ENCODE peak calls at places on chromosomes 16 and 17, in nine cellular contexts. One of them, this sample, is unnamed.

GRCh38 chr16:24075929-24076716 is 180.0 kb upstream of the CACNG3 start:
- DNase-seq in adrenal gland: no peak
- DNase-seq in activated CD8-positive, alpha-beta memory T cell treated with anti-CD3 and anti-CD28 coated beads for 1 hour: no peak
- DNase-seq in GM19239: peak
- DNase-seq in HT1080: peak
- DNase-seq in Caki2: peak
- DNase-seq in adipocyte: no peak
- DNase-seq in HCEC 1CT: no peak
- DNase-seq in heart right ventricle: no peak
- DNase-seq in this sample: no peak

GRCh38 chr16:117381-118365 is 20.8 kb downstream of the NPRL3 start:
- DNase-seq in adrenal gland: peak
- DNase-seq in activated CD8-positive, alpha-beta memory T cell treated with anti-CD3 and anti-CD28 coated beads for 1 hour: peak
- DNase-seq in GM19239: peak
- DNase-seq in HT1080: peak
- DNase-seq in Caki2: peak
- DNase-seq in adipocyte: peak
- DNase-seq in HCEC 1CT: peak
- DNase-seq in heart right ventricle: peak
- DNase-seq in this sample: peak

GRCh38 chr17:39118674-39119419 is 32.6 kb downstream of the PLXDC1 start:
- DNase-seq in adrenal gland: no peak
- DNase-seq in activated CD8-positive, alpha-beta memory T cell treated with anti-CD3 and anti-CD28 coated beads for 1 hour: no peak
- DNase-seq in GM19239: peak
- DNase-seq in HT1080: no peak
- DNase-seq in Caki2: no peak
- DNase-seq in adipocyte: no peak
- DNase-seq in HCEC 1CT: no peak
- DNase-seq in heart right ventricle: no peak
- DNase-seq in this sample: peak

GRCh38 chr16:65178151-65178550 is 56.3 kb upstream of the CDH11 start:
- DNase-seq in adrenal gland: no peak
- DNase-seq in activated CD8-positive, alpha-beta memory T cell treated with anti-CD3 and anti-CD28 coated beads for 1 hour: no peak
- DNase-seq in GM19239: no peak
- DNase-seq in HT1080: peak
- DNase-seq in Caki2: no peak
- DNase-seq in adipocyte: no peak
- DNase-seq in HCEC 1CT: peak
- DNase-seq in heart right ventricle: no peak
- DNase-seq in this sample: no peak

GRCh38 chr16:2734844-2735243 is 14.8 kb upstream of the PRSS27 start:
- DNase-seq in adrenal gland: no peak
- DNase-seq in activated CD8-positive, alpha-beta memory T cell treated with anti-CD3 and anti-CD28 coated beads for 1 hour: no peak
- DNase-seq in GM19239: no peak
- DNase-seq in HT1080: no peak
- DNase-seq in Caki2: no peak
- DNase-seq in adipocyte: no peak
- DNase-seq in HCEC 1CT: no peak
- DNase-seq in heart right ventricle: no peak
- DNase-seq in this sample: no peak

GRCh38 chr17:78368854-78369495 is 9.1 kb upstream of the SOCS3 start:
- DNase-seq in adrenal gland: no peak
- DNase-seq in activated CD8-positive, alpha-beta memory T cell treated with anti-CD3 and anti-CD28 coated beads for 1 hour: no peak
- DNase-seq in GM19239: no peak
- DNase-seq in HT1080: no peak
- DNase-seq in Caki2: no peak
- DNase-seq in adipocyte: no peak
- DNase-seq in HCEC 1CT: no peak
- DNase-seq in heart right ventricle: no peak
- DNase-seq in this sample: peak

GRCh38 chr16:81451753-81452680 is 7.4 kb downstream of the CMIP start:
- DNase-seq in adrenal gland: peak
- DNase-seq in activated CD8-positive, alpha-beta memory T cell treated with anti-CD3 and anti-CD28 coated beads for 1 hour: no peak
- DNase-seq in GM19239: no peak
- DNase-seq in HT1080: no peak
- DNase-seq in Caki2: no peak
- DNase-seq in adipocyte: no peak
- DNase-seq in HCEC 1CT: no peak
- DNase-seq in heart right ventricle: no peak
- DNase-seq in this sample: peak

GRCh38 chr17:17060930-17061329 is 18.7 kb downstream of the MPRIP start:
- DNase-seq in adrenal gland: no peak
- DNase-seq in activated CD8-positive, alpha-beta memory T cell treated with anti-CD3 and anti-CD28 coated beads for 1 hour: no peak
- DNase-seq in GM19239: no peak
- DNase-seq in HT1080: no peak
- DNase-seq in Caki2: no peak
- DNase-seq in adipocyte: no peak
- DNase-seq in HCEC 1CT: no peak
- DNase-seq in heart right ventricle: no peak
- DNase-seq in this sample: no peak

GRCh38 chr16:14056970-14057369 is 14.1 kb upstream of the MRTFB start:
- DNase-seq in adrenal gland: peak
- DNase-seq in activated CD8-positive, alpha-beta memory T cell treated with anti-CD3 and anti-CD28 coated beads for 1 hour: no peak
- DNase-seq in GM19239: no peak
- DNase-seq in HT1080: peak
- DNase-seq in Caki2: no peak
- DNase-seq in adipocyte: no peak
- DNase-seq in HCEC 1CT: peak
- DNase-seq in heart right ventricle: no peak
- DNase-seq in this sample: no peak

GRCh38 chr16:88896238-88897065 is 30.0 kb upstream of the PABPN1L start:
- DNase-seq in adrenal gland: no peak
- DNase-seq in activated CD8-positive, alpha-beta memory T cell treated with anti-CD3 and anti-CD28 coated beads for 1 hour: no peak
- DNase-seq in GM19239: no peak
- DNase-seq in HT1080: no peak
- DNase-seq in Caki2: no peak
- DNase-seq in adipocyte: no peak
- DNase-seq in HCEC 1CT: no peak
- DNase-seq in heart right ventricle: no peak
- DNase-seq in this sample: no peak

GRCh38 chr16:11118479-11118878 is 137.5 kb downstream of the SOCS1 start:
- DNase-seq in adrenal gland: no peak
- DNase-seq in activated CD8-positive, alpha-beta memory T cell treated with anti-CD3 and anti-CD28 coated beads for 1 hour: no peak
- DNase-seq in GM19239: no peak
- DNase-seq in HT1080: no peak
- DNase-seq in Caki2: no peak
- DNase-seq in adipocyte: peak
- DNase-seq in HCEC 1CT: peak
- DNase-seq in heart right ventricle: no peak
- DNase-seq in this sample: no peak

GRCh38 chr16:66478733-66479511 is 51.8 kb downstream of the BEAN1 start:
- DNase-seq in adrenal gland: peak
- DNase-seq in activated CD8-positive, alpha-beta memory T cell treated with anti-CD3 and anti-CD28 coated beads for 1 hour: peak
- DNase-seq in GM19239: peak
- DNase-seq in HT1080: peak
- DNase-seq in Caki2: no peak
- DNase-seq in adipocyte: peak
- DNase-seq in HCEC 1CT: peak
- DNase-seq in heart right ventricle: peak
- DNase-seq in this sample: peak

GRCh38 chr17:4329838-4330237 is 36.6 kb downstream of the UBE2G1 start:
- DNase-seq in adrenal gland: no peak
- DNase-seq in activated CD8-positive, alpha-beta memory T cell treated with anti-CD3 and anti-CD28 coated beads for 1 hour: no peak
- DNase-seq in GM19239: no peak
- DNase-seq in HT1080: peak
- DNase-seq in Caki2: peak
- DNase-seq in adipocyte: peak
- DNase-seq in HCEC 1CT: peak
- DNase-seq in heart right ventricle: no peak
- DNase-seq in this sample: no peak

GRCh38 chr16:25721439-25721838 is 29.7 kb downstream of the HS3ST4 start:
- DNase-seq in adrenal gland: no peak
- DNase-seq in activated CD8-positive, alpha-beta memory T cell treated with anti-CD3 and anti-CD28 coated beads for 1 hour: no peak
- DNase-seq in GM19239: no peak
- DNase-seq in HT1080: no peak
- DNase-seq in Caki2: no peak
- DNase-seq in adipocyte: no peak
- DNase-seq in HCEC 1CT: no peak
- DNase-seq in heart right ventricle: no peak
- DNase-seq in this sample: no peak

GRCh38 chr17:61325382-61326073 is 74.1 kb upstream of the TBX2 start:
- DNase-seq in adrenal gland: no peak
- DNase-seq in activated CD8-positive, alpha-beta memory T cell treated with anti-CD3 and anti-CD28 coated beads for 1 hour: no peak
- DNase-seq in GM19239: no peak
- DNase-seq in HT1080: no peak
- DNase-seq in Caki2: no peak
- DNase-seq in adipocyte: peak
- DNase-seq in HCEC 1CT: peak
- DNase-seq in heart right ventricle: no peak
- DNase-seq in this sample: no peak

GRCh38 chr17:78414178-78415162 is 36.0 kb downstream of the PGS1 start:
- DNase-seq in adrenal gland: no peak
- DNase-seq in activated CD8-positive, alpha-beta memory T cell treated with anti-CD3 and anti-CD28 coated beads for 1 hour: peak
- DNase-seq in GM19239: no peak
- DNase-seq in HT1080: no peak
- DNase-seq in Caki2: no peak
- DNase-seq in adipocyte: no peak
- DNase-seq in HCEC 1CT: no peak
- DNase-seq in heart right ventricle: no peak
- DNase-seq in this sample: peak

GRCh38 chr17:7237761-7238417 is 1.4 kb downstream of the PHF23 start:
- DNase-seq in adrenal gland: peak
- DNase-seq in activated CD8-positive, alpha-beta memory T cell treated with anti-CD3 and anti-CD28 coated beads for 1 hour: peak
- DNase-seq in GM19239: no peak
- DNase-seq in HT1080: peak
- DNase-seq in Caki2: peak
- DNase-seq in adipocyte: peak
- DNase-seq in HCEC 1CT: peak
- DNase-seq in heart right ventricle: peak
- DNase-seq in this sample: peak

GRCh38 chr17:1714488-1714979 is 4.4 kb upstream of the TLCD2 start:
- DNase-seq in adrenal gland: peak
- DNase-seq in activated CD8-positive, alpha-beta memory T cell treated with anti-CD3 and anti-CD28 coated beads for 1 hour: no peak
- DNase-seq in GM19239: no peak
- DNase-seq in HT1080: peak
- DNase-seq in Caki2: peak
- DNase-seq in adipocyte: peak
- DNase-seq in HCEC 1CT: peak
- DNase-seq in heart right ventricle: peak
- DNase-seq in this sample: peak

GRCh38 chr17:35117984-35118383 is 1.7 kb downstream of the RAD51D start:
- DNase-seq in adrenal gland: no peak
- DNase-seq in activated CD8-positive, alpha-beta memory T cell treated with anti-CD3 and anti-CD28 coated beads for 1 hour: no peak
- DNase-seq in GM19239: no peak
- DNase-seq in HT1080: peak
- DNase-seq in Caki2: peak
- DNase-seq in adipocyte: no peak
- DNase-seq in HCEC 1CT: no peak
- DNase-seq in heart right ventricle: no peak
- DNase-seq in this sample: no peak

GRCh38 chr17:76515291-76515949 is 14.2 kb upstream of the RHBDF2 start:
- DNase-seq in adrenal gland: no peak
- DNase-seq in activated CD8-positive, alpha-beta memory T cell treated with anti-CD3 and anti-CD28 coated beads for 1 hour: peak
- DNase-seq in GM19239: no peak
- DNase-seq in HT1080: peak
- DNase-seq in Caki2: peak
- DNase-seq in adipocyte: peak
- DNase-seq in HCEC 1CT: peak
- DNase-seq in heart right ventricle: peak
- DNase-seq in this sample: peak

GRCh38 chr16:12485425-12485824 is 318.3 kb downstream of the CPPED1 start:
- DNase-seq in adrenal gland: no peak
- DNase-seq in activated CD8-positive, alpha-beta memory T cell treated with anti-CD3 and anti-CD28 coated beads for 1 hour: no peak
- DNase-seq in GM19239: no peak
- DNase-seq in HT1080: no peak
- DNase-seq in Caki2: no peak
- DNase-seq in adipocyte: no peak
- DNase-seq in HCEC 1CT: no peak
- DNase-seq in heart right ventricle: no peak
- DNase-seq in this sample: no peak

GRCh38 chr17:80099291-80100034 is 1.9 kb upstream of the GAA start:
- DNase-seq in adrenal gland: no peak
- DNase-seq in activated CD8-positive, alpha-beta memory T cell treated with anti-CD3 and anti-CD28 coated beads for 1 hour: no peak
- DNase-seq in GM19239: no peak
- DNase-seq in HT1080: no peak
- DNase-seq in Caki2: no peak
- DNase-seq in adipocyte: no peak
- DNase-seq in HCEC 1CT: no peak
- DNase-seq in heart right ventricle: no peak
- DNase-seq in this sample: no peak

GRCh38 chr17:35373984-35374765 is 754 bp upstream of the SLFN11 start:
- DNase-seq in adrenal gland: peak
- DNase-seq in activated CD8-positive, alpha-beta memory T cell treated with anti-CD3 and anti-CD28 coated beads for 1 hour: peak
- DNase-seq in GM19239: peak
- DNase-seq in HT1080: peak
- DNase-seq in Caki2: no peak
- DNase-seq in adipocyte: peak
- DNase-seq in HCEC 1CT: peak
- DNase-seq in heart right ventricle: peak
- DNase-seq in this sample: peak

GRCh38 chr17:5485270-5486205 is at the start of gene DERL2:
- DNase-seq in adrenal gland: no peak
- DNase-seq in activated CD8-positive, alpha-beta memory T cell treated with anti-CD3 and anti-CD28 coated beads for 1 hour: no peak
- DNase-seq in GM19239: no peak
- DNase-seq in HT1080: peak
- DNase-seq in Caki2: no peak
- DNase-seq in adipocyte: peak
- DNase-seq in HCEC 1CT: peak
- DNase-seq in heart right ventricle: no peak
- DNase-seq in this sample: no peak

GRCh38 chr17:47945080-47945479 is 3.7 kb downstream of the PNPO start:
- DNase-seq in adrenal gland: no peak
- DNase-seq in activated CD8-positive, alpha-beta memory T cell treated with anti-CD3 and anti-CD28 coated beads for 1 hour: no peak
- DNase-seq in GM19239: no peak
- DNase-seq in HT1080: no peak
- DNase-seq in Caki2: no peak
- DNase-seq in adipocyte: no peak
- DNase-seq in HCEC 1CT: no peak
- DNase-seq in heart right ventricle: no peak
- DNase-seq in this sample: no peak

GRCh38 chr17:31541559-31541958 is 150.1 kb downstream of the RAB11FIP4 start:
- DNase-seq in adrenal gland: no peak
- DNase-seq in activated CD8-positive, alpha-beta memory T cell treated with anti-CD3 and anti-CD28 coated beads for 1 hour: no peak
- DNase-seq in GM19239: no peak
- DNase-seq in HT1080: no peak
- DNase-seq in Caki2: no peak
- DNase-seq in adipocyte: no peak
- DNase-seq in HCEC 1CT: no peak
- DNase-seq in heart right ventricle: no peak
- DNase-seq in this sample: no peak

GRCh38 chr17:47836601-47837000 is 4.5 kb downstream of the SCRN2 start:
- DNase-seq in adrenal gland: no peak
- DNase-seq in activated CD8-positive, alpha-beta memory T cell treated with anti-CD3 and anti-CD28 coated beads for 1 hour: no peak
- DNase-seq in GM19239: no peak
- DNase-seq in HT1080: no peak
- DNase-seq in Caki2: no peak
- DNase-seq in adipocyte: no peak
- DNase-seq in HCEC 1CT: no peak
- DNase-seq in heart right ventricle: no peak
- DNase-seq in this sample: no peak

GRCh38 chr17:49501496-49501895 is 6.4 kb downstream of the NGFR start:
- DNase-seq in adrenal gland: no peak
- DNase-seq in activated CD8-positive, alpha-beta memory T cell treated with anti-CD3 and anti-CD28 coated beads for 1 hour: no peak
- DNase-seq in GM19239: no peak
- DNase-seq in HT1080: no peak
- DNase-seq in Caki2: no peak
- DNase-seq in adipocyte: no peak
- DNase-seq in HCEC 1CT: no peak
- DNase-seq in heart right ventricle: no peak
- DNase-seq in this sample: peak

GRCh38 chr16:64962786-64963185 is 159.1 kb downstream of the CDH11 start:
- DNase-seq in adrenal gland: no peak
- DNase-seq in activated CD8-positive, alpha-beta memory T cell treated with anti-CD3 and anti-CD28 coated beads for 1 hour: no peak
- DNase-seq in GM19239: no peak
- DNase-seq in HT1080: peak
- DNase-seq in Caki2: no peak
- DNase-seq in adipocyte: no peak
- DNase-seq in HCEC 1CT: no peak
- DNase-seq in heart right ventricle: no peak
- DNase-seq in this sample: no peak

GRCh38 chr17:38620551-38621277 is 15.0 kb upstream of the SRCIN1 start:
- DNase-seq in adrenal gland: no peak
- DNase-seq in activated CD8-positive, alpha-beta memory T cell treated with anti-CD3 and anti-CD28 coated beads for 1 hour: no peak
- DNase-seq in GM19239: no peak
- DNase-seq in HT1080: no peak
- DNase-seq in Caki2: no peak
- DNase-seq in adipocyte: no peak
- DNase-seq in HCEC 1CT: no peak
- DNase-seq in heart right ventricle: no peak
- DNase-seq in this sample: no peak

GRCh38 chr17:37830151-37830993 is 85.5 kb upstream of the HNF1B start:
- DNase-seq in adrenal gland: no peak
- DNase-seq in activated CD8-positive, alpha-beta memory T cell treated with anti-CD3 and anti-CD28 coated beads for 1 hour: no peak
- DNase-seq in GM19239: no peak
- DNase-seq in HT1080: no peak
- DNase-seq in Caki2: peak
- DNase-seq in adipocyte: no peak
- DNase-seq in HCEC 1CT: no peak
- DNase-seq in heart right ventricle: no peak
- DNase-seq in this sample: no peak

This sample was measured in right cardiac atrium.